ENCODE peak calls at places on chromosomes 16 and 17, in nine cellular contexts. R is stimulated activated effector memory CD8-positive, alpha-beta T cell treated with anti-CD3 and anti-CD28 coated beads, Interleukin-12 subunit alpha, Interleukin-12 subunit beta, amount 100 ng/mL, for 72 hours; U is progenitor cell of endocrine pancreas; X is NCI-H69; B is smooth muscle cell of the brain vasculature; A is stimulated activated CD4-positive, alpha-beta T cell treated with anti-CD3 and anti-CD28 coated beads, Interleukin-2, amount 100 ng/mL, for 48 hours; V is left cardiac atrium; K is activated naive CD4-positive, alpha-beta T cell treated with anti-CD3 and anti-CD28 coated beads for 36 hours; I is fibroblast of mammary gland. Q is an unnamed sample.

GRCh38 chr16:57802635-57803412 is 533 bp upstream of the KIFC3 start:
- DNase-seq in X (no peak), B (no peak), V (no peak), U (no peak), I (peak), R (no peak), K (no peak), A (no peak), Q (peak)

GRCh38 chr17:62735027-62735651 is 73.0 kb downstream of the MARCHF10 start:
- DNase-seq in I (no peak), X (peak), V (no peak), A (no peak), U (no peak), R (no peak), K (no peak), B (no peak), Q (no peak)

GRCh38 chr16:66904846-66905632 is 13.6 kb downstream of the CDH16 start:
- DNase-seq in K (no peak), X (no peak), B (no peak), U (no peak), I (no peak), V (peak), R (no peak), A (no peak), Q (peak)

GRCh38 chr17:80103686-80104085 is 2.3 kb downstream of the GAA start:
- DNase-seq in R (no peak), U (no peak), X (no peak), A (no peak), B (no peak), I (no peak), V (no peak), K (no peak), Q (no peak)

GRCh38 chr16:15643453-15644305 is 725 bp upstream of the MARF1 start:
- DNase-seq in B (peak), A (no peak), K (no peak), V (no peak), I (peak), U (no peak), X (peak), R (no peak), Q (peak)

GRCh38 chr17:64455993-64456885 is 7.3 kb downstream of the MILR1 start:
- DNase-seq in U (no peak), X (peak), V (no peak), B (no peak), R (no peak), K (no peak), I (peak), A (no peak), Q (no peak)

GRCh38 chr17:45221081-45221996 is at the start of gene FMNL1:
- DNase-seq in A (peak), X (peak), K (peak), I (no peak), B (no peak), V (no peak), U (no peak), R (peak), Q (no peak)

GRCh38 chr17:81333626-81334368 is 38.7 kb upstream of the SLC38A10 start:
- DNase-seq in K (no peak), X (no peak), U (no peak), B (no peak), R (no peak), I (no peak), V (no peak), A (no peak), Q (no peak)

GRCh38 chr17:258045-258734 is 76.7 kb upstream of the DOC2B start:
- DNase-seq in V (peak), U (no peak), I (no peak), K (no peak), X (no peak), A (no peak), B (no peak), R (no peak), Q (no peak)

GRCh38 chr17:27609606-27610303 is 21.2 kb upstream of the LGALS9 start:
- DNase-seq in U (no peak), V (no peak), K (peak), X (no peak), R (no peak), I (peak), B (no peak), A (no peak), Q (no peak)

GRCh38 chr17:62966426-62967110 is 533 bp downstream of the TANC2 start:
- DNase-seq in K (peak), V (peak), U (no peak), R (peak), B (no peak), X (peak), A (peak), I (peak), Q (peak)

GRCh38 chr16:85882181-85882810 is 16.7 kb upstream of the IRF8 start:
- DNase-seq in I (no peak), U (no peak), R (no peak), A (no peak), B (no peak), X (no peak), K (no peak), V (no peak), Q (no peak)

GRCh38 chr17:2056221-2057129 is 1.6 kb downstream of the HIC1 start:
- DNase-seq in V (no peak), K (peak), I (no peak), B (no peak), X (no peak), U (peak), A (no peak), R (peak), Q (no peak)

GRCh38 chr17:58757162-58757613 is 1.5 kb downstream of the PPM1E start:
- DNase-seq in A (no peak), R (no peak), K (no peak), U (no peak), B (no peak), I (no peak), X (peak), V (no peak), Q (no peak)

GRCh38 chr16:49366669-49367068 is 6.9 kb upstream of the C16orf78 start:
- DNase-seq in R (no peak), V (no peak), A (no peak), U (no peak), X (peak), B (no peak), I (no peak), K (no peak), Q (no peak)

GRCh38 chr16:89410794-89411309 is 79.5 kb downstream of the ANKRD11 start:
- DNase-seq in K (no peak), R (no peak), U (no peak), B (peak), X (peak), A (no peak), I (peak), V (peak), Q (peak)

Q was measured in amniotic epithelial cell.